ENCODE peak calls at places on chromosomes 12 and 14, in six cellular contexts. One of them, this sample, is unnamed.
A peak's percentile ranks its signal among the peaks of the same experiment; 100 is the strongest.

GRCh38 chr14:20757963-20758362 is 10.2 kb upstream of the EDDM3B start:
- DNase-seq in tibial nerve: no peak
- DNase-seq in MCF 10A: no peak
- DNase-seq in heart left ventricle: no peak
- DNase-seq in nephron progenitor cell: peak; percentile 9
- DNase-seq in dorsolateral prefrontal cortex: no peak
- DNase-seq in this sample: no peak

GRCh38 chr14:93906341-93907329 is 20.5 kb upstream of the FAM181A start:
- DNase-seq in tibial nerve: no peak
- DNase-seq in MCF 10A: peak; percentile 83
- DNase-seq in heart left ventricle: peak; percentile 43
- DNase-seq in nephron progenitor cell: peak; percentile 72
- DNase-seq in dorsolateral prefrontal cortex: no peak
- DNase-seq in this sample: peak; percentile 59

GRCh38 chr14:91138511-91139359 is 24.9 kb downstream of the DGLUCY start:
- DNase-seq in tibial nerve: no peak
- DNase-seq in MCF 10A: peak; percentile 68
- DNase-seq in heart left ventricle: no peak
- DNase-seq in nephron progenitor cell: no peak
- DNase-seq in dorsolateral prefrontal cortex: no peak
- DNase-seq in this sample: no peak

GRCh38 chr12:50127546-50127945 is 15.5 kb downstream of the COX14 start:
- DNase-seq in tibial nerve: no peak
- DNase-seq in MCF 10A: no peak
- DNase-seq in heart left ventricle: no peak
- DNase-seq in nephron progenitor cell: no peak
- DNase-seq in dorsolateral prefrontal cortex: no peak
- DNase-seq in this sample: no peak

GRCh38 chr14:59632381-59632780 is 55.8 kb upstream of the CCDC175 start:
- DNase-seq in tibial nerve: no peak
- DNase-seq in MCF 10A: peak; percentile 65
- DNase-seq in heart left ventricle: no peak
- DNase-seq in nephron progenitor cell: peak; percentile 53
- DNase-seq in dorsolateral prefrontal cortex: no peak
- DNase-seq in this sample: no peak

GRCh38 chr12:71385155-71385554 is 54.4 kb upstream of the LGR5 start:
- DNase-seq in tibial nerve: no peak
- DNase-seq in MCF 10A: no peak
- DNase-seq in heart left ventricle: no peak
- DNase-seq in nephron progenitor cell: no peak
- DNase-seq in dorsolateral prefrontal cortex: no peak
- DNase-seq in this sample: no peak

GRCh38 chr12:57504033-57504432 is 16.2 kb downstream of the MARS1 start:
- DNase-seq in tibial nerve: no peak
- DNase-seq in MCF 10A: no peak
- DNase-seq in heart left ventricle: no peak
- DNase-seq in nephron progenitor cell: no peak
- DNase-seq in dorsolateral prefrontal cortex: no peak
- DNase-seq in this sample: no peak

GRCh38 chr12:88529531-88530488 is 50.5 kb downstream of the KITLG start:
- DNase-seq in tibial nerve: no peak
- DNase-seq in MCF 10A: no peak
- DNase-seq in heart left ventricle: no peak
- DNase-seq in nephron progenitor cell: no peak
- DNase-seq in dorsolateral prefrontal cortex: no peak
- DNase-seq in this sample: no peak

GRCh38 chr12:117671734-117672133 is 297.1 kb downstream of the KSR2 start:
- DNase-seq in tibial nerve: no peak
- DNase-seq in MCF 10A: peak; percentile 52
- DNase-seq in heart left ventricle: no peak
- DNase-seq in nephron progenitor cell: peak; percentile 72
- DNase-seq in dorsolateral prefrontal cortex: no peak
- DNase-seq in this sample: no peak

GRCh38 chr12:103571286-103571685 is 15.8 kb upstream of the STAB2 start:
- DNase-seq in tibial nerve: no peak
- DNase-seq in MCF 10A: no peak
- DNase-seq in heart left ventricle: peak; percentile 69
- DNase-seq in nephron progenitor cell: peak; percentile 63
- DNase-seq in dorsolateral prefrontal cortex: no peak
- DNase-seq in this sample: no peak

GRCh38 chr14:64623576-64624165 is 73.9 kb downstream of the PPP1R36 start:
- DNase-seq in tibial nerve: no peak
- DNase-seq in MCF 10A: no peak
- DNase-seq in heart left ventricle: no peak
- DNase-seq in nephron progenitor cell: no peak
- DNase-seq in dorsolateral prefrontal cortex: no peak
- DNase-seq in this sample: no peak

GRCh38 chr12:77760271-77761025 is 70.2 kb upstream of the NAV3 start:
- DNase-seq in tibial nerve: no peak
- DNase-seq in MCF 10A: no peak
- DNase-seq in heart left ventricle: no peak
- DNase-seq in nephron progenitor cell: no peak
- DNase-seq in dorsolateral prefrontal cortex: no peak
- DNase-seq in this sample: no peak

GRCh38 chr12:122830517-122831214 is 4.6 kb upstream of the HIP1R start:
- DNase-seq in tibial nerve: no peak
- DNase-seq in MCF 10A: peak; percentile 96
- DNase-seq in heart left ventricle: no peak
- DNase-seq in nephron progenitor cell: no peak
- DNase-seq in dorsolateral prefrontal cortex: no peak
- DNase-seq in this sample: no peak

GRCh38 chr14:98070521-98070920 is 1201.5 kb downstream of the BCL11B start:
- DNase-seq in tibial nerve: no peak
- DNase-seq in MCF 10A: peak; percentile 55
- DNase-seq in heart left ventricle: no peak
- DNase-seq in nephron progenitor cell: no peak
- DNase-seq in dorsolateral prefrontal cortex: no peak
- DNase-seq in this sample: no peak

GRCh38 chr14:25537846-25538455 is 488.0 kb upstream of the STXBP6 start:
- DNase-seq in tibial nerve: no peak
- DNase-seq in MCF 10A: no peak
- DNase-seq in heart left ventricle: no peak
- DNase-seq in nephron progenitor cell: peak; percentile 64
- DNase-seq in dorsolateral prefrontal cortex: no peak
- DNase-seq in this sample: peak; percentile 47

GRCh38 chr14:61585598-61586538 is 109.4 kb upstream of the HIF1A start:
- DNase-seq in tibial nerve: peak; percentile 42
- DNase-seq in MCF 10A: peak; percentile 77
- DNase-seq in heart left ventricle: peak; percentile 78
- DNase-seq in nephron progenitor cell: no peak
- DNase-seq in dorsolateral prefrontal cortex: no peak
- DNase-seq in this sample: no peak

GRCh38 chr12:42985506-42985905 is 396.0 kb upstream of the PRICKLE1 start:
- DNase-seq in tibial nerve: no peak
- DNase-seq in MCF 10A: no peak
- DNase-seq in heart left ventricle: no peak
- DNase-seq in nephron progenitor cell: no peak
- DNase-seq in dorsolateral prefrontal cortex: no peak
- DNase-seq in this sample: no peak

GRCh38 chr12:31591308-31591901 is 469 bp upstream of the DENND5B start:
- DNase-seq in tibial nerve: no peak
- DNase-seq in MCF 10A: no peak
- DNase-seq in heart left ventricle: peak; percentile 29
- DNase-seq in nephron progenitor cell: peak; percentile 27
- DNase-seq in dorsolateral prefrontal cortex: no peak
- DNase-seq in this sample: no peak

GRCh38 chr12:54160807-54161480 is 27.8 kb downstream of the SMUG1 start:
- DNase-seq in tibial nerve: no peak
- DNase-seq in MCF 10A: no peak
- DNase-seq in heart left ventricle: no peak
- DNase-seq in nephron progenitor cell: peak; percentile 68
- DNase-seq in dorsolateral prefrontal cortex: no peak
- DNase-seq in this sample: no peak

GRCh38 chr12:108691995-108692808 is 39.1 kb downstream of the CORO1C start:
- DNase-seq in tibial nerve: no peak
- DNase-seq in MCF 10A: no peak
- DNase-seq in heart left ventricle: peak; percentile 54
- DNase-seq in nephron progenitor cell: no peak
- DNase-seq in dorsolateral prefrontal cortex: peak; percentile 73
- DNase-seq in this sample: no peak

GRCh38 chr12:2309647-2310046 is 256.9 kb downstream of the CACNA1C start:
- DNase-seq in tibial nerve: no peak
- DNase-seq in MCF 10A: no peak
- DNase-seq in heart left ventricle: no peak
- DNase-seq in nephron progenitor cell: no peak
- DNase-seq in dorsolateral prefrontal cortex: no peak
- DNase-seq in this sample: no peak

GRCh38 chr12:11884661-11885060 is 186.1 kb upstream of the BCL2L14 start:
- DNase-seq in tibial nerve: no peak
- DNase-seq in MCF 10A: peak; percentile 38
- DNase-seq in heart left ventricle: no peak
- DNase-seq in nephron progenitor cell: no peak
- DNase-seq in dorsolateral prefrontal cortex: no peak
- DNase-seq in this sample: no peak

DNA sequence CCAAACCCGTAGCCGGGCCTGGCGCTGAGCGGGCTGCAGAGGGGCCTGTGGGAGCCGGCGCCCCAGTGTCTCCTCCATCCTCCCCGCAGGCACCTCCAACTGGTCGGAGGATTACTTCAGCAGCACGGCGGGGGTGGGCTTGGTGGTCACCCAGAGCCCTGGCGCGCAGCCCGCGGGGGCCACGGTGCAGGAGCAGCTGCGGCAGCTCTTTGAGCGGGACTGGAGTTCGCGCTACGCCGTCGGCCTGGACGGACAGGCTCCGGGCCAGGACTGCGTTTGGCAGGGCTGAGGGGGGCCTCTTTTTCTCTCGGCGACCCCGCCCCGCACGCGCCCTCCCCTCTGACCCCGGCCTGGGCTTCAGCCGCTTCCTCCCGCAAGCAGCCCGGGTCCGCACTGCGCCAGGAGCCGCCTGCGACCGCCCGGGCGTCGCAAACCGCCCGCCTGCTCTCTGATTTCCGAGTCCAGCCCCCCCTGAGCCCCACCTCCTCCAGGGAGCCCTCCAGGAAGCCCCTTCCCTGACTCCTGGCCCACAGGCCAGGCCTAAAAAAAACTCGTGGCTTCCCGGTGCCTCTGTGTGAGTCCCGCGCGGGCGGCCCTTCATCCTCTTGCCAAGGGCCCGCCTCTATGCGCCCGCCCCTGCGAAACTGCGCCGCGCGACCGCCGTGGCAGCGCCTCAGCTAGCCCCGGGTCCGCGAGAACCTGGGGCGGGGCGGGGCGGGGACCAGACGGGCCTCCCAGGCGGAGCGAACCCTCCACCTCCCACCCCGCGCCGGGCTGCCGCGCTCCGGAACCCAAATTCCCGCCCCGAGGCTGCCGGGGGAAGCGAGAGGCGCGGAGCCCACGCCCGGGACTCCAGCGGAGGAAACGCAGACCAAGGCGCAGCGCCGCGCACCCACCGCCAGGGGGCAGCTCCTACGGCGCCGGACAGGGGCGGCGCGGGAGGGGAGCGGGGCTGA is 8.3 kb downstream of the PLD4 start:
- DNase-seq in tibial nerve: peak; percentile 74
- DNase-seq in MCF 10A: peak; percentile 68
- DNase-seq in heart left ventricle: peak; percentile 91
- DNase-seq in nephron progenitor cell: peak; percentile 94
- DNase-seq in dorsolateral prefrontal cortex: peak; percentile 52
- DNase-seq in this sample: peak; percentile 91
- TF ChIP-seq CTCF in tibial nerve: peak; percentile 86
- TF ChIP-seq CTCF in MCF 10A: peak; percentile 83
- TF ChIP-seq CTCF in heart left ventricle: peak; percentile 76
- TF ChIP-seq CTCF in nephron progenitor cell: peak; percentile 57
- TF ChIP-seq CTCF in dorsolateral prefrontal cortex: peak; percentile 68
- TF ChIP-seq CTCF in this sample: peak; percentile 74

DNA sequence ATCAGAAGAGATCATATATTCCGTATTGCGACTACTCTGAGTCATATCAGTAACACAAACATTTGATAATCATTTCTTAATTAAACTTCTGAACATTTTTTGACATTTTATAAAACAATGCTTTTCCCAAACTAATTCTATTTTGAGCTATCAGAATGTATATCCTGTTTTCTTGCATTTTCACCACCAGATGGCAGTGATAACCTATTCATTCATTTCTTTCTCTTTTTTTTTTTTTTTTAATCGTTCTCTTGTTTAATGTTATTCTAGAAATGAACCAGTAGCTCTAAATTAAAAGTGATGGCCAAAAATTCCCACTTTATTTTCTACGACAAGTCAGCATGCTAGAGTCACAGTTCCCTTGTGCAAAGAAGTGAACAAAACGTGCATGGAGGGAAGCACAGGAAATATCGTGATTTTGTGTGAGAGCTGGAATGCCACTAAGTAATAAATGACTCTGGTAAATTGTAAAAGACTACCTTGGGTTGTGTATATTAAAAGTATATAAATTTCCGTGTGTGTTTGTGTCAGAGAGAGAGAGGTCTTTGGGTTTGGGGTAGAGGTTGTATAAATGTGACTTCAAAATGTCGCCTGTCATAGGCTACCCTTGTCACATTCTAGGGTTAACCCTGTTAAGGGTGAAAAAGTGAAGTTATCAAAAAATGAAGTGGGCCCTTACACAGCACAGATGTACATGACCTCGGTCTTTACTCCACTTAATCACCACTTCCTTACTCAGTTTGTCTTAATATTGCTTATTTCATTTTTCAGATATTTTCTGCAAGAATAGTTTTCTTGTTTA is 40.4 kb upstream of the LDHB start:
- DNase-seq in tibial nerve: no peak
- DNase-seq in MCF 10A: peak; percentile 52
- DNase-seq in heart left ventricle: no peak
- DNase-seq in nephron progenitor cell: no peak
- DNase-seq in dorsolateral prefrontal cortex: no peak
- DNase-seq in this sample: no peak
- TF ChIP-seq CTCF in tibial nerve: peak; percentile 60
- TF ChIP-seq CTCF in MCF 10A: peak; percentile 41
- TF ChIP-seq CTCF in heart left ventricle: peak; percentile 76
- TF ChIP-seq CTCF in nephron progenitor cell: peak; percentile 70
- TF ChIP-seq CTCF in dorsolateral prefrontal cortex: peak; percentile 79
- TF ChIP-seq CTCF in this sample: peak; percentile 86

GRCh38 chr12:45731376-45731775 is 1.9 kb downstream of the ARID2 start:
- DNase-seq in tibial nerve: no peak
- DNase-seq in MCF 10A: no peak
- DNase-seq in heart left ventricle: no peak
- DNase-seq in nephron progenitor cell: no peak
- DNase-seq in dorsolateral prefrontal cortex: no peak
- DNase-seq in this sample: no peak

GRCh38 chr12:45729233-45730115 is at the start of gene ARID2:
- DNase-seq in tibial nerve: peak; percentile 49
- DNase-seq in MCF 10A: peak; percentile 67
- DNase-seq in heart left ventricle: peak; percentile 78
- DNase-seq in nephron progenitor cell: peak; percentile 74
- DNase-seq in dorsolateral prefrontal cortex: no peak
- DNase-seq in this sample: peak; percentile 75

GRCh38 chr12:45730842-45731336 is 1.4 kb downstream of the ARID2 start:
- DNase-seq in tibial nerve: no peak
- DNase-seq in MCF 10A: peak; percentile 36
- DNase-seq in heart left ventricle: no peak
- DNase-seq in nephron progenitor cell: no peak
- DNase-seq in dorsolateral prefrontal cortex: no peak
- DNase-seq in this sample: no peak

GRCh38 chr12:45728625-45729232 is 777 bp upstream of the ARID2 start:
- DNase-seq in tibial nerve: peak; percentile 89
- DNase-seq in MCF 10A: peak; percentile 95
- DNase-seq in heart left ventricle: peak; percentile 99
- DNase-seq in nephron progenitor cell: peak; percentile 96
- DNase-seq in dorsolateral prefrontal cortex: peak; percentile 95
- DNase-seq in this sample: peak; percentile 85

GRCh38 chr12:45730116-45730841 is 773 bp downstream of the ARID2 start:
- DNase-seq in tibial nerve: peak; percentile 17
- DNase-seq in MCF 10A: peak; percentile 65
- DNase-seq in heart left ventricle: peak; percentile 58
- DNase-seq in nephron progenitor cell: peak; percentile 61
- DNase-seq in dorsolateral prefrontal cortex: no peak
- DNase-seq in this sample: peak; percentile 53
- TF ChIP-seq CTCF in tibial nerve: no peak
- TF ChIP-seq CTCF in MCF 10A: no peak
- TF ChIP-seq CTCF in heart left ventricle: peak; percentile 4
- TF ChIP-seq CTCF in nephron progenitor cell: no peak
- TF ChIP-seq CTCF in dorsolateral prefrontal cortex: no peak
- TF ChIP-seq CTCF in this sample: no peak

GRCh38 chr12:89959188-89959587 is 250.6 kb upstream of the ATP2B1 start:
- DNase-seq in tibial nerve: no peak
- DNase-seq in MCF 10A: peak; percentile 5
- DNase-seq in heart left ventricle: no peak
- DNase-seq in nephron progenitor cell: no peak
- DNase-seq in dorsolateral prefrontal cortex: no peak
- DNase-seq in this sample: no peak
- TF ChIP-seq CTCF in tibial nerve: no peak
- TF ChIP-seq CTCF in MCF 10A: no peak
- TF ChIP-seq CTCF in heart left ventricle: no peak
- TF ChIP-seq CTCF in nephron progenitor cell: no peak
- TF ChIP-seq CTCF in dorsolateral prefrontal cortex: no peak
- TF ChIP-seq CTCF in this sample: no peak

This sample was measured in mesothelial cell of epicardium.